ENCODE peak calls at places on chromosome 2, in seven cellular contexts. E, O, V, Z, J, L and N are unnamed samples.

GRCh38 chr2:29544917-29545316 is 376.5 kb downstream of the ALK start:
- DNase-seq in J (no peak), L (no peak), O (no peak), E (no peak), Z (no peak), V (no peak), N (no peak)

GRCh38 chr2:23760746-23761145 is 166.2 kb downstream of the ATAD2B start:
- DNase-seq in J (no peak), L (no peak), O (no peak), E (no peak), Z (no peak), V (peak), N (no peak)

GRCh38 chr2:238403632-238404405 is 22.9 kb upstream of the ASB1 start:
- DNase-seq in L (no peak), J (no peak), O (no peak), Z (no peak), V (peak), E (no peak), N (no peak)

GRCh38 chr2:220556658-220557057 is 929.2 kb downstream of the SLC4A3 start:
- DNase-seq in E (no peak), Z (no peak), O (no peak), V (no peak), L (no peak), J (no peak), N (no peak)

GRCh38 chr2:8481463-8482009 is 200.3 kb upstream of the ID2 start:
- DNase-seq in Z (no peak), J (no peak), V (no peak), E (peak), O (peak), L (no peak), N (no peak)

GRCh38 chr2:183946193-183946592 is 652.1 kb upstream of the ZNF804A start:
- DNase-seq in Z (no peak), O (no peak), J (no peak), L (no peak), V (no peak), E (no peak), N (no peak)

GRCh38 chr2:1766851-1767771 is 22.8 kb upstream of the PXDN start:
- DNase-seq in Z (no peak), E (no peak), J (no peak), V (no peak), O (no peak), L (no peak), N (no peak)

GRCh38 chr2:36178384-36178783 is 177.2 kb upstream of the CRIM1 start:
- DNase-seq in E (no peak), V (no peak), J (no peak), Z (no peak), O (no peak), L (no peak), N (no peak)

GRCh38 chr2:140808816-140809215 is 1322.0 kb downstream of the LRP1B start:
- DNase-seq in V (peak), Z (no peak), O (no peak), E (no peak), L (no peak), J (no peak), N (no peak)

GRCh38 chr2:98936133-98936916 is at the start of gene CRACDL:
- DNase-seq in E (peak), O (no peak), L (no peak), J (no peak), Z (no peak), V (no peak), N (no peak)

GRCh38 chr2:206982360-206982759 is 43.0 kb downstream of the CPO start:
- DNase-seq in V (no peak), J (no peak), E (no peak), O (no peak), Z (no peak), L (no peak), N (no peak)

GRCh38 chr2:166184789-166185188 is 57.0 kb upstream of the SCN1A start:
- DNase-seq in J (no peak), V (no peak), Z (peak), E (no peak), L (no peak), O (no peak), N (no peak)

GRCh38 chr2:10398496-10398895 is 49.6 kb downstream of the ODC1 start:
- DNase-seq in L (peak), J (no peak), E (peak), Z (no peak), V (no peak), O (no peak), N (no peak)

GRCh38 chr2:11985817-11986566 is 239.6 kb downstream of the LPIN1 start:
- DNase-seq in L (no peak), Z (no peak), E (no peak), J (no peak), O (no peak), V (no peak), N (no peak)

GRCh38 chr2:214310319-214310718 is 100.5 kb upstream of the VWC2L start:
- DNase-seq in L (no peak), J (no peak), Z (no peak), E (no peak), O (no peak), V (peak), N (no peak)

GRCh38 chr2:10433948-10434884 is 13.9 kb downstream of the ODC1 start:
- DNase-seq in E (no peak), L (no peak), O (no peak), V (no peak), Z (no peak), J (peak), N (no peak)

GRCh38 chr2:60676950-60677349 is 79.1 kb upstream of the PAPOLG start:
- DNase-seq in O (no peak), L (no peak), Z (no peak), J (no peak), E (peak), V (no peak), N (no peak)

GRCh38 chr2:74010087-74010541 is 25.4 kb downstream of the TET3 start:
- DNase-seq in V (no peak), E (no peak), O (peak), L (no peak), Z (peak), J (peak), N (no peak)

GRCh38 chr2:38375711-38376345 is 1.2 kb downstream of the ATL2 start:
- DNase-seq in Z (no peak), L (no peak), E (no peak), O (no peak), J (no peak), V (no peak), N (no peak)

GRCh38 chr2:178066890-178067669 is 5.5 kb downstream of the PDE11A start:
- DNase-seq in E (no peak), L (no peak), J (no peak), O (no peak), V (no peak), Z (no peak), N (no peak)

GRCh38 chr2:240556553-240557100 is 1.2 kb downstream of the ANKMY1 start:
- DNase-seq in O (peak), J (peak), Z (peak), E (peak), V (peak), L (peak), N (no peak)

GRCh38 chr2:168253379-168253778 is 6.0 kb upstream of the STK39 start:
- DNase-seq in V (no peak), Z (no peak), E (no peak), O (no peak), L (no peak), J (no peak), N (no peak)

DNA sequence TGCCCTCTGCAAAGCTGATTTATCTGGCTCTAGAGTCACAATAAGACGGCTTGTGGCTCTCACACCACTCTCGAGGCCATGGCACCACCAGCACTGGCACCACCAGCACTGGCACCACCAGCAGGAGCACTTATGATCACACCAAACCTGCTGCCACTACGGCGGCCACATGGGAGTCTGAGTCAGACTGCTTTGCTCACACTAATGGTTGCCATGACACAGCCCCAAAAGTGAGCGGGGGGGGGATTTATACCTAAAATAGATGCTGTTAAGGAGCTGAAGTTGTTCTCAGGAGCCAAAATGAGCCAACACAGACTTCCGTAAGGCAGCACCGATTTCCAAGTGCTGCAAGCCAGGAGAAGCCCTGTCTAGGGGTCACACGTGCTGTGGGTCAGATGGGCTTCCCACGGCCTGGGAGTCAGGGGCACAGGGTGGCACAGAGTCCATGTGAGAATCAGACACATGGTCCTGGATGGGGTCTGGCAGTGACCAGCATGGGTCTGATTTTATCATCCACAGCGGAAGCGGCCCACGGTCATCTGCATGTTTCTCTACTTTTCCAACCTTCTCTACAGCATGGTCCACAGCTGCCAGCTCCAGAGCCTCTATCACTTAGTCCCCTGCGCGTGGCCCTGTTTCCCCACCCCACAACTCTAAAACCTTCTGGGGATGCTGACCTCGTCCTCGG is 16.7 kb downstream of the DNMT3A start:
- DNase-seq in O (no peak), V (no peak), J (no peak), L (no peak), Z (no peak), E (no peak), N (no peak)
- TF ChIP-seq POLR2AphosphoS5 in O (no peak), V (no peak), J (no peak), L (no peak), Z (no peak), E (no peak), N (no peak)

GRCh38 chr2:174699993-174700766 is 64.1 kb downstream of the CHRNA1 start:
- DNase-seq in Z (no peak), E (peak), L (no peak), J (peak), O (no peak), V (peak), N (no peak)
- H3K27ac ChIP-seq in Z (no peak), E (no peak), L (no peak), J (no peak), O (no peak), V (no peak), N (no peak)

DNA sequence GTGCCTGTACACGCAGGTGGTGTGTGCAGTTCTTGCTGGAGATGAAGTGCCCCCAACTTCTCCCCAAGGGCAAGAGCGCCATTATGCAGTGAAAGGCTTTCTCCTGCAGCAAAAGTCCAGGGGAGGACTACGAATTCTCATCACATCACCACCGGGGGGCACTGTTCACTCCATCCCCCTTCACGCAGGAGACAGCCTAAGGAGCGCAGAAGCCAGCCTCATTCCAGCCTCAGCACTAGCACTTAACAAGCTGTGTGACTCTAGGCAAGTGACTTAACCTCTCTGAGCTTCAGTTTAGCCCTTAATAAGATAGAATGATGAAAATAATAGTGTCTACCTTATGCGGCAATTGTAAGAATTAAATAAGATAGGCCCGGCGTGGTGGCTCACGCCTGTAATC is 32.3 kb downstream of the DNMT3A start:
- DNase-seq in E (peak), V (peak), J (peak), L (peak), O (no peak), Z (no peak), N (peak)
- TF ChIP-seq CTCF in E (peak), V (peak), J (peak), L (peak), O (peak), Z (no peak), N (peak)

GRCh38 chr2:48531141-48531648 is 1.2 kb downstream of the STON1 start:
- DNase-seq in Z (peak), L (no peak), V (peak), E (no peak), J (no peak), O (no peak), N (no peak)
- TF ChIP-seq POLR2AphosphoS5 in Z (peak), L (peak), V (no peak), E (no peak), J (no peak), O (no peak), N (no peak)

GRCh38 chr2:28347596-28347995 is 45.1 kb upstream of the FOSL2 start:
- DNase-seq in Z (no peak), E (no peak), J (no peak), O (no peak), V (no peak), L (no peak), N (no peak)
- H3K27ac ChIP-seq in Z (no peak), E (no peak), J (no peak), O (no peak), V (no peak), L (no peak), N (no peak)

GRCh38 chr2:120740765-120741513 is 5.3 kb downstream of the GLI2 start:
- DNase-seq in V (no peak), Z (no peak), O (no peak), E (no peak), L (no peak), J (no peak), N (no peak)

GRCh38 chr2:120741514-120742448 is 6.1 kb downstream of the GLI2 start:
- DNase-seq in L (no peak), Z (no peak), J (no peak), V (no peak), O (no peak), E (no peak), N (no peak)

GRCh38 chr2:120745420-120746178 is 9.9 kb downstream of the GLI2 start:
- DNase-seq in J (no peak), O (no peak), V (no peak), L (no peak), E (no peak), Z (no peak), N (no peak)

GRCh38 chr2:120746179-120746549 is 10.5 kb downstream of the GLI2 start:
- DNase-seq in Z (no peak), L (no peak), O (no peak), E (no peak), V (no peak), J (no peak), N (no peak)

DNA sequence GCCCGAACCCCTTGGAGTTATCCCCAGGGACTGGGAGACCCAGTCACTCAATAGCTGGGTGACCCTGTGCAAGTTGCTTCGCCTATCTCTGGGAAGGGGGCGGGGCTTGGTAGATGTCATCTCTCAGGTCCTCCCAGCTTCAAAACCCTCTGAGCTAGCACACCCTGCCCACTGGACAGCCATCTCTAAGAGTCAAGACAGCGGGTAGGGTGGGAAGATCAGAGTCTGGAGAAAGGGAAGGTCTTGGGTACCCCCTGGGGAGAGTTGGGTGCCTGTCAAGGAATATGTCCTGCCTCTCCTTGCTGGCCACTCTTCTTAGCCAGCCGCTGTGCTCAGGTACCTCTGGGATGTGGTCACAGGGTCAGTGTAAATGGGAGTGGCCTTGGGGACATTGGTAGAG is 8.0 kb downstream of the GLI2 start:
- DNase-seq in O (no peak), J (no peak), E (no peak), V (no peak), L (no peak), Z (no peak), N (no peak)
- TF ChIP-seq CTCF in O (no peak), J (no peak), E (no peak), V (no peak), L (no peak), Z (no peak), N (no peak)

DNA sequence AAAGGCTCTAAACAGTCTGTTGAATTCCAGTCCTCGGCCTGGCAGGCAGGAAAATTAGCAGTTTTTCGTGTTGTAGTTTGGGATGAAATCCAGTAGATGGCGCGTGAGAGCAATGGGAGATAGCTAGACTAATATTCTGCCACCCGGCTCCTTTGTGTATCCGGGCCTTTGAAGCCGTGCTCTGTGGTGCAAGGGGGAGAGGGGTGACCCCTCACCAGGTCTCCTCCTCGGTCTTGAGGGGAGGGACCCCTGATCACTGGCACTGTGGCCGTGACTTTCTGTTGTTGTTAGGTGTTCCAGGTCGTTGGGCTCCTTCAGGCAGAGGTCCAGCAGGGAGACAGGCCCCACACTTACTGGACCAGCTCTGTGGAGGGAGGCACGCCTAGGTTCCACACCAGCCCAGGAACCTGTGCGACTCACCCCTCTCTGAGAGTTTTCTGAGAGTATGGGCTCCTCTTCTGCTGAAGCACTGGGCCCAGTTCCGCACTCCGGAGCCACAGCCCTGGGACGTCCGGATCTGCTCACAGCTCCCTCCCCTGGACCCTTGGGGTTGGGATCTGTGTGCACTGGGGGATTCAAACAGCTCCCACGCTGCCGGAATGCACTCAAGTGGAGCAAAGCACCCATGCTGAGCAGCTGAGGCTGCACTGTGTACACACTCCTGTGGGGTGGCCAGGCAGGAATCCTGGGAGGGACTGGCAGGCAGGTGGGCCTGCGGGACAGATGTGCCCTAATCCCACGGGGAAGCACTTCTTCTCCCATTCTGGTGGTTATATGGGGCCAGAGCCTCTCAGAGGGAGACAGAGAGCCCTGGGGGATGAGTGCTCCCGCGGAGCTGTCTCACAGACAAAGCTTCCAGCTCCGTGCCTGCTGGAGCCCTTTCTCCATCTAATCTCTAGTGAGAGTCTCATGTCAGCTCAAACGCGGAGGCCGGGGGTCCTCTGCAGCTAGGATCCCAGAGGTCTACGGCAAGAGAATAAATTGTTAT is 8.8 kb downstream of the GKN2 start:
- DNase-seq in O (no peak), L (peak), E (peak), V (peak), J (peak), Z (peak), N (peak)
- TF ChIP-seq POLR2AphosphoS5 in O (no peak), L (no peak), E (no peak), V (no peak), J (no peak), Z (peak), N (no peak)